ENCODE peak calls at places on chromosome 5, in nine cellular contexts. One of them, this sample, is unnamed.

GRCh38 chr5:107331882-107332281 is 338.9 kb downstream of the EFNA5 start:
- DNase-seq in choroid plexus epithelial cell: peak
- DNase-seq in ureter: no peak
- DNase-seq in C1 segment of cervical spinal cord: no peak
- DNase-seq in activated naive CD4-positive, alpha-beta T cell treated with Interleukin-2 at 50 U/mL for 16 hours: no peak
- DNase-seq in SK-N-SH: no peak
- DNase-seq in HT1080: peak
- DNase-seq in ovary: no peak
- DNase-seq in NCI-H748 treated with DMSO at 0.1 percent for 48 hours: no peak
- DNase-seq in this sample: no peak

GRCh38 chr5:51018423-51018822 is 352.0 kb downstream of the PARP8 start:
- DNase-seq in choroid plexus epithelial cell: no peak
- DNase-seq in ureter: no peak
- DNase-seq in C1 segment of cervical spinal cord: no peak
- DNase-seq in HT1080: no peak
- DNase-seq in ovary: no peak
- DNase-seq in NCI-H748 treated with DMSO at 0.1 percent for 48 hours: no peak
- DNase-seq in SK-N-SH: no peak
- DNase-seq in activated naive CD4-positive, alpha-beta T cell treated with Interleukin-2 at 50 U/mL for 16 hours: no peak
- DNase-seq in this sample: no peak

GRCh38 chr5:219492-219891 is 1.4 kb downstream of the SDHA start:
- DNase-seq in SK-N-SH: no peak
- DNase-seq in HT1080: peak
- DNase-seq in activated naive CD4-positive, alpha-beta T cell treated with Interleukin-2 at 50 U/mL for 16 hours: peak
- DNase-seq in ovary: no peak
- DNase-seq in ureter: no peak
- DNase-seq in C1 segment of cervical spinal cord: no peak
- DNase-seq in NCI-H748 treated with DMSO at 0.1 percent for 48 hours: no peak
- DNase-seq in choroid plexus epithelial cell: peak
- DNase-seq in this sample: no peak

GRCh38 chr5:95440825-95441224 is 49.7 kb downstream of the FAM81B start:
- DNase-seq in NCI-H748 treated with DMSO at 0.1 percent for 48 hours: peak
- DNase-seq in C1 segment of cervical spinal cord: no peak
- DNase-seq in ovary: no peak
- DNase-seq in activated naive CD4-positive, alpha-beta T cell treated with Interleukin-2 at 50 U/mL for 16 hours: no peak
- DNase-seq in choroid plexus epithelial cell: no peak
- DNase-seq in ureter: no peak
- DNase-seq in SK-N-SH: no peak
- DNase-seq in HT1080: no peak
- DNase-seq in this sample: no peak

GRCh38 chr5:160423025-160423554 is 1.4 kb downstream of the PTTG1 start:
- DNase-seq in ovary: no peak
- DNase-seq in SK-N-SH: no peak
- DNase-seq in C1 segment of cervical spinal cord: no peak
- DNase-seq in activated naive CD4-positive, alpha-beta T cell treated with Interleukin-2 at 50 U/mL for 16 hours: no peak
- DNase-seq in ureter: no peak
- DNase-seq in HT1080: no peak
- DNase-seq in choroid plexus epithelial cell: no peak
- DNase-seq in NCI-H748 treated with DMSO at 0.1 percent for 48 hours: peak
- DNase-seq in this sample: no peak

GRCh38 chr5:26482817-26483375 is 555.5 kb downstream of the CDH9 start:
- DNase-seq in HT1080: peak
- DNase-seq in activated naive CD4-positive, alpha-beta T cell treated with Interleukin-2 at 50 U/mL for 16 hours: no peak
- DNase-seq in NCI-H748 treated with DMSO at 0.1 percent for 48 hours: peak
- DNase-seq in SK-N-SH: peak
- DNase-seq in choroid plexus epithelial cell: peak
- DNase-seq in ovary: no peak
- DNase-seq in C1 segment of cervical spinal cord: no peak
- DNase-seq in ureter: no peak
- DNase-seq in this sample: peak

GRCh38 chr5:97009212-97009898 is 73.5 kb downstream of the LNPEP start:
- DNase-seq in HT1080: no peak
- DNase-seq in NCI-H748 treated with DMSO at 0.1 percent for 48 hours: no peak
- DNase-seq in activated naive CD4-positive, alpha-beta T cell treated with Interleukin-2 at 50 U/mL for 16 hours: no peak
- DNase-seq in choroid plexus epithelial cell: peak
- DNase-seq in C1 segment of cervical spinal cord: peak
- DNase-seq in ureter: no peak
- DNase-seq in SK-N-SH: peak
- DNase-seq in ovary: no peak
- DNase-seq in this sample: no peak

GRCh38 chr5:176364765-176365662 is at the start of gene ARL10:
- DNase-seq in HT1080: no peak
- DNase-seq in choroid plexus epithelial cell: peak
- DNase-seq in SK-N-SH: peak
- DNase-seq in ureter: peak
- DNase-seq in ovary: peak
- DNase-seq in C1 segment of cervical spinal cord: peak
- DNase-seq in NCI-H748 treated with DMSO at 0.1 percent for 48 hours: peak
- DNase-seq in activated naive CD4-positive, alpha-beta T cell treated with Interleukin-2 at 50 U/mL for 16 hours: peak
- DNase-seq in this sample: no peak

GRCh38 chr5:140402258-140403074 is 833 bp downstream of the ANKHD1 start:
- DNase-seq in HT1080: peak
- DNase-seq in SK-N-SH: peak
- DNase-seq in choroid plexus epithelial cell: peak
- DNase-seq in ovary: no peak
- DNase-seq in ureter: peak
- DNase-seq in activated naive CD4-positive, alpha-beta T cell treated with Interleukin-2 at 50 U/mL for 16 hours: peak
- DNase-seq in NCI-H748 treated with DMSO at 0.1 percent for 48 hours: peak
- DNase-seq in C1 segment of cervical spinal cord: peak
- DNase-seq in this sample: no peak

GRCh38 chr5:69492391-69493234 is at the start of gene OCLN:
- DNase-seq in SK-N-SH: peak
- DNase-seq in choroid plexus epithelial cell: no peak
- DNase-seq in HT1080: peak
- DNase-seq in activated naive CD4-positive, alpha-beta T cell treated with Interleukin-2 at 50 U/mL for 16 hours: peak
- DNase-seq in ureter: peak
- DNase-seq in ovary: peak
- DNase-seq in C1 segment of cervical spinal cord: no peak
- DNase-seq in NCI-H748 treated with DMSO at 0.1 percent for 48 hours: peak
- DNase-seq in this sample: no peak

GRCh38 chr5:75367401-75367800 is 30.4 kb downstream of the HMGCR start:
- DNase-seq in ovary: no peak
- DNase-seq in ureter: no peak
- DNase-seq in HT1080: no peak
- DNase-seq in NCI-H748 treated with DMSO at 0.1 percent for 48 hours: no peak
- DNase-seq in C1 segment of cervical spinal cord: no peak
- DNase-seq in choroid plexus epithelial cell: peak
- DNase-seq in activated naive CD4-positive, alpha-beta T cell treated with Interleukin-2 at 50 U/mL for 16 hours: no peak
- DNase-seq in SK-N-SH: no peak
- DNase-seq in this sample: no peak

This sample was measured in dorsolateral prefrontal cortex.